ENCODE peak calls at places on chromosome 9, in four cellular contexts. N, A, L and C are unnamed samples.

GRCh38 chr9:119639287-119639955 is 270.2 kb upstream of the BRINP1 start:
- DNase-seq in N (no peak), L (peak; percentile 61), A (no peak), C (peak; percentile 17)

GRCh38 chr9:131049829-131050715 is 41.1 kb downstream of the LAMC3 start:
- DNase-seq in L (no peak), N (no peak), A (no peak), C (no peak)

GRCh38 chr9:125629451-125629850 is 77.6 kb downstream of the MAPKAP1 start:
- DNase-seq in N (no peak), A (no peak), L (no peak), C (no peak)

GRCh38 chr9:123119566-123119965 is 86.1 kb downstream of the GPR21 start:
- DNase-seq in N (no peak), L (no peak), A (no peak), C (no peak)

GRCh38 chr9:89648247-89649000 is 43.6 kb downstream of the GADD45G start:
- DNase-seq in N (no peak), L (peak; percentile 45), A (no peak), C (no peak)

GRCh38 chr9:99181621-99182020 is 40.1 kb downstream of the ALG2 start:
- DNase-seq in L (no peak), N (no peak), A (no peak), C (no peak)

GRCh38 chr9:134179595-134179917 is 15.2 kb upstream of the RNU6ATAC start:
- DNase-seq in A (no peak), N (no peak), L (no peak), C (no peak)

GRCh38 chr9:684055-684949 is 157.2 kb upstream of the DMRT1 start:
- DNase-seq in L (peak; percentile 49), A (no peak), N (peak; percentile 51), C (peak; percentile 29)

GRCh38 chr9:90642570-90643539 is at the start of gene DIRAS2:
- DNase-seq in A (peak; percentile 80), L (peak; percentile 84), N (no peak), C (peak; percentile 80)

GRCh38 chr9:116442528-116442927 is 244.6 kb upstream of the TRIM32 start:
- DNase-seq in A (no peak), N (no peak), L (no peak), C (no peak)

GRCh38 chr9:1434082-1434481 is 383.9 kb downstream of the DMRT2 start:
- DNase-seq in L (no peak), A (no peak), N (no peak), C (no peak)

GRCh38 chr9:130117816-130118632 is 54.2 kb upstream of the NCS1 start:
- DNase-seq in L (no peak), A (no peak), N (peak; percentile 72), C (no peak)

GRCh38 chr9:35035851-35036701 is 36.3 kb downstream of the VCP start:
- DNase-seq in L (no peak), N (peak; percentile 54), A (no peak), C (no peak)

GRCh38 chr9:126621056-126621918 is 7.6 kb downstream of the LMX1B start:
- DNase-seq in A (no peak), L (no peak), N (no peak), C (no peak)

GRCh38 chr9:29322240-29322639 is 1749.0 kb upstream of the C9orf72 start:
- DNase-seq in L (no peak), A (no peak), N (no peak), C (no peak)

GRCh38 chr9:77013932-77014596 is 5.4 kb upstream of the FOXB2 start:
- DNase-seq in L (no peak), A (no peak), N (no peak), C (peak; percentile 31)

GRCh38 chr9:111937781-111938426 is 41.3 kb downstream of the UGCG start:
- DNase-seq in A (no peak), N (peak; percentile 28), L (no peak), C (no peak)

GRCh38 chr9:136095495-136096058 is 488 bp upstream of the NACC2 start:
- DNase-seq in L (peak; percentile 63), A (peak; percentile 23), N (no peak), C (peak; percentile 58)

GRCh38 chr9:12771891-12772290 is 2.9 kb upstream of the LURAP1L start:
- DNase-seq in A (peak; percentile 84), N (no peak), L (no peak), C (no peak)

GRCh38 chr9:30815585-30815984 is 1568.9 kb upstream of the ACO1 start:
- DNase-seq in L (no peak), N (no peak), A (no peak), C (no peak)

GRCh38 chr9:7293091-7293490 is 506.5 kb downstream of the DMAC1 start:
- DNase-seq in A (no peak), L (no peak), N (no peak), C (no peak)

GRCh38 chr9:113719919-113720318 is 156.2 kb upstream of the ZNF618 start:
- DNase-seq in A (no peak), N (no peak), L (no peak), C (no peak)

GRCh38 chr9:82332018-82332773 is 343.6 kb downstream of the SPATA31D1 start:
- DNase-seq in N (no peak), A (peak; percentile 74), L (peak; percentile 58), C (no peak)

GRCh38 chr9:12702160-12702758 is 9.1 kb downstream of the TYRP1 start:
- DNase-seq in L (peak; percentile 77), A (peak; percentile 50), N (peak; percentile 19), C (peak; percentile 41)

GRCh38 chr9:84997472-84997871 is 327.9 kb downstream of the NTRK2 start:
- DNase-seq in N (no peak), L (no peak), A (no peak), C (no peak)

GRCh38 chr9:19999491-20000057 is 210.7 kb upstream of the SLC24A2 start:
- DNase-seq in L (no peak), A (no peak), N (no peak), C (no peak)

GRCh38 chr9:72150653-72151052 is 1.4 kb downstream of the GDA start:
- DNase-seq in A (peak; percentile 53), N (no peak), L (no peak), C (no peak)

GRCh38 chr9:82167296-82167695 is 178.7 kb downstream of the SPATA31D1 start:
- DNase-seq in A (no peak), L (no peak), N (no peak), C (no peak)

GRCh38 chr9:113520109-113520642 is 56.6 kb downstream of the RGS3 start:
- DNase-seq in N (no peak), L (peak; percentile 52), A (no peak), C (no peak)

GRCh38 chr9:137312852-137313325 is 10.8 kb upstream of the NRARP start:
- DNase-seq in A (no peak), L (peak; percentile 14), N (no peak), C (no peak)

GRCh38 chr9:33172735-33173238 is 5.7 kb upstream of the B4GALT1 start:
- DNase-seq in L (peak; percentile 41), A (no peak), N (no peak), C (no peak)

GRCh38 chr9:33172256-33172678 is 5.1 kb upstream of the B4GALT1 start:
- DNase-seq in N (no peak), L (peak; percentile 66), A (peak; percentile 79), C (no peak)

GRCh38 chr9:33167949-33168535 is 906 bp upstream of the B4GALT1 start:
- DNase-seq in L (peak; percentile 35), N (peak; percentile 49), A (no peak), C (no peak)

GRCh38 chr9:33168941-33169544 is 1.9 kb upstream of the B4GALT1 start:
- DNase-seq in A (no peak), L (no peak), N (no peak), C (no peak)

GRCh38 chr9:33170464-33171156 is 3.5 kb upstream of the B4GALT1 start:
- DNase-seq in A (no peak), N (peak; percentile 37), L (no peak), C (no peak)
- TF ChIP-seq CTCF in A (peak; percentile 37), N (peak; percentile 33), L (peak; percentile 29), C (no peak)

DNA sequence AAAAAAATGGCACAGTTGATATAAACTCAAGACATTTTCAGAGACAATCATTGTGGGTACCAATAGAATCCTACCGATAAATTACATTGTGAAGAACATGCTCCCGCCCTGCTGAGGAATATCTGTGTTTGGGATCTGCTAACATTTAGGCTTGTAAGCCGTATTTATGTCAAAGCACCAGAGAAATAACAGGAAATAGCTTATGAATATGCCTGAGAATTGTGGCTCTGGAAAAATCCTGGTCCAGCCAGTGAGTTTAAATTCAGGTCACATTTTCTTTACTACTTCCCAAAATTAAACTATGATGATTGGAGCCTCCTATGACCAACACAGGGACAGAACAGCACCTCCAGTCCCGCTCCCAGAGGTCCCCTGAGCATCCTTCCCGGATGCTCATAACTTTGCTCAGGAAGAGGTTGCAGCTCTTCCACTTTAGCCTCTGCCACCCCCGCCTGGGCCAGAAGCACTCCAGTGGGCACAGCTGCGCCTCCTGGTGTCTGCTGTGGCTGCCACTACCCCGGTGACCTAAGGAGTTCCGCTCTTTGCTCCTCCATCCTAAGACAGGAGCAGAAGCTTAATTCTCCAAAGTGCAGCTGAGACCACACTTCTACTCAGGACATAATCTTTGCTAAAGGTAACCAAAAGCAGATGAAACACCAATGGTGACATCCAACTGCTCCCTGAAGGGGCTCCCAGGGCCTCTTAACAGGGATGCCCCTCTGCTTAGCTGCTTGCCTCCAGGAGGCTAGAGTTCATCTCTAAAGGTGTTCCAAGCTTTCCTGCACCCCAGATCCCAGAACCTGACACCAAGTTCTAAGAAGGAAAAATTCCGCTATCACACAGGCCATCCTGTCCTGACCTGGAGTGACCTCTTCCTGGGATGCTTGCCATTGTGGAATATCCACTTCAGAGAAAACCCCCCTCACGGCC is 58.8 kb downstream of the SLC1A1 start:
- DNase-seq in L (peak; percentile 30), A (no peak), N (peak; percentile 28), C (peak; percentile 42)
- TF ChIP-seq CTCF in L (no peak), A (peak; percentile 14), N (peak; percentile 11), C (peak; percentile 38)

DNA sequence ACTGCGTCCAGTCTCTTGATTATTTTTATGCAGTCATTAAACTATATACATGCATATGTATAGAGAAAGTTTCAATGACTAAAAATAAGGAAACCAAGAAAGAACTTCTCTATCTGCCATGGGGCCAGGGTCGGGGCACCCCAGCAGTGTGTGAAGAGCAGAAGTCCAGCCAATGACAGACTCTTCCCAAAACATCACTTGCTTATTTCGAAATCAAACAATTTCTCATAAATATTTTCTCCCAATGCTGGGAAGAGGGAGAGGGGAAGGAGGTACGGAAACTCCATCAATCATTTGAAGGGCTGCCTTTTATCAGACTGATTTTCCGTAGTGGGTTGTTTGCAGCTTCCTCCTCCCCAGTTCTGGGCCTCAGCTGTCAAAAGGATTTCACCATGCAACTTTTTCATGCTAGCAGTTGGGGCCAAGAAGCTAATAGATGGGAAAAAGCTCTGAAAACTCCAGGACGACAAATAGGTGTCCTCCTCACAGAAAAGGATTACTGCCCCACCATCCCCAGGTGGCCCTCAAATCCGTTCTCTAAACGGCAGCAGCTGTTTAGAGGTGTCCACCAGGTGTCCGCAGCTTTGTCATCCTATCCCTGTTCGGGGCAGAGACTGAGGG is 617 bp upstream of the FPGS start:
- DNase-seq in L (no peak), N (peak; percentile 77), A (no peak), C (no peak)
- TF ChIP-seq CTCF in L (peak; percentile 18), N (peak; percentile 39), A (no peak), C (no peak)

DNA sequence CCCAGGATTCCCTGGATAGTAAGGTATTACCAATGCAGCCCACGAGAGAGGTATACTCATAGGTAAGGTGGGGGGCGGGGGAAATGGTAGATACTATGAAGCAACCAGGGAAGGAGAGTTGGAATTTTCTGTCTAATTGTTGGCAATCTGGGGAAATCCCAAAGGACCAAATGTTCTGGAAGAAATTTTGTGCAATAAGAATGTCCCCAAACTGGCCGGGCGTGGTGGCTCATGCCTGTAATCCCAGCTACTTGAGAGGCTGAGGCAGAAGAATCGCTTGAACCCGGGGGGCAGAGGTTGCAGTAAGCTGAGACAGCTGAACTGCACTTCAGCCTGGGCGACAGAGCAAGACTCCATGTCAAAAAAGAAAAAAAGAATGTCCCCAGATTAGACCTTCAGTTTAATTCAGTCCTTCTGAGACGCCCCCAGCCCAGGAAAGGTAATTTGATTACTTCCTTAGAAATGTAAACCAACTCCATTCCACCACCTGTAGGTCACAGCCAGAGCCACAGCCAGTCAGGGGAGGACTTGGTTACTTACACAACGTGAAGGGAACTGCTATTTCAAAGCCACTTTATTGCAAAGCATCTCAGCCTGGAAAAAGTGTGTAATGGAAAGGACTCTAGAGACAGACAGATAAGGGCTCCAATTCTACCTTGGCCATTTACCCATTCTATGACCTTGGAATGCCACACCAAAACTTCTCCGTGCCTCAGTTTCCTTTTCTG is 50.0 kb upstream of the KLF4 start:
- DNase-seq in N (no peak), A (peak; percentile 42), L (peak; percentile 38), C (no peak)
- TF ChIP-seq CTCF in N (no peak), A (no peak), L (no peak), C (no peak)